ENCODE peak calls at places on chromosomes 11 and 22, in seven cellular contexts. Y is GM23338, A is PC-3, E is IMR-90, G is GM23248, N is A549, S is neuronal stem cell. J is an unnamed sample. For H3K4me1, the result is how much of the 10 kb centered on the place peaks cover.

GRCh38 chr11:125916683-125917337 is 12.5 kb downstream of the DDX25 start:
- DNase-seq in Y (no peak), A (peak), E (no peak), G (no peak), N (peak), S (no peak), J (no peak)

GRCh38 chr22:44187652-44188230 is 7.0 kb downstream of the PARVG start:
- DNase-seq in Y (no peak), A (no peak), E (no peak), G (no peak), N (no peak), S (no peak), J (no peak)

GRCh38 chr11:61052182-61052972 is 49.9 kb upstream of the CD5 start:
- DNase-seq in Y (no peak), A (no peak), E (no peak), G (no peak), N (no peak), S (no peak), J (no peak)

GRCh38 chr11:62120466-62120865 is 3.3 kb upstream of the INCENP start:
- DNase-seq in Y (no peak), A (no peak), E (no peak), G (no peak), N (no peak), S (no peak), J (no peak)

GRCh38 chr11:1236316-1237127 is 13.7 kb downstream of the MUC5B start:
- DNase-seq in Y (no peak), A (no peak), E (no peak), G (no peak), N (no peak), S (no peak), J (no peak)

GRCh38 chr22:24170189-24170588 is 11.1 kb upstream of the SUSD2 start:
- DNase-seq in Y (no peak), A (no peak), E (no peak), G (no peak), N (no peak), S (no peak), J (no peak)

GRCh38 chr11:62556102-62556871 is 9.7 kb upstream of the AHNAK start:
- DNase-seq in Y (peak), A (peak), E (peak), G (peak), N (peak), S (no peak), J (peak)

GRCh38 chr11:35787626-35788025 is 125.1 kb downstream of the TRIM44 start:
- DNase-seq in Y (no peak), A (no peak), E (no peak), G (no peak), N (no peak), S (no peak), J (peak)

GRCh38 chr11:44753965-44754645 is 27.3 kb downstream of the TSPAN18 start:
- DNase-seq in Y (peak), A (no peak), E (no peak), G (no peak), N (no peak), S (no peak), J (no peak)

GRCh38 chr11:34825315-34825669 is 90.9 kb downstream of the APIP start:
- DNase-seq in Y (no peak), A (peak), E (no peak), G (no peak), N (no peak), S (no peak), J (no peak)

GRCh38 chr11:42951266-42951665 is 360.5 kb upstream of the API5 start:
- DNase-seq in Y (no peak), A (peak), E (no peak), G (no peak), N (no peak), S (no peak), J (no peak)

GRCh38 chr11:5043385-5043784 is 2.9 kb upstream of the OR52J3 start:
- DNase-seq in Y (no peak), A (no peak), E (peak), G (peak), N (no peak), S (no peak), J (no peak)

GRCh38 chr22:31944700-31945477 is 554 bp downstream of the YWHAH start:
- DNase-seq in Y (peak), A (peak), E (no peak), G (peak), N (no peak), S (peak), J (no peak)

GRCh38 chr22:25395915-25396314 is 168.6 kb upstream of the GRK3 start:
- DNase-seq in Y (no peak), A (no peak), E (no peak), G (no peak), N (no peak), S (no peak), J (no peak)

GRCh38 chr22:23402275-23403151 is 177.6 kb downstream of the IGLL1 start:
- DNase-seq in Y (peak), A (peak), E (peak), G (peak), N (peak), S (peak), J (peak)

GRCh38 chr11:111499483-111499882 is 12.7 kb downstream of the BTG4 start:
- DNase-seq in Y (no peak), A (no peak), E (peak), G (peak), N (no peak), S (no peak), J (no peak)

GRCh38 chr11:12693075-12693473 is 18.9 kb downstream of the TEAD1 start:
- DNase-seq in Y (no peak), A (no peak), E (no peak), G (peak), N (peak), S (no peak), J (peak)

GRCh38 chr11:121067453-121067852 is 33.6 kb upstream of the TECTA start:
- DNase-seq in Y (no peak), A (peak), E (peak), G (no peak), N (peak), S (no peak), J (no peak)

GRCh38 chr22:44116331-44116730 is 64.4 kb upstream of the PARVG start:
- DNase-seq in Y (no peak), A (no peak), E (no peak), G (no peak), N (no peak), S (no peak), J (no peak)

GRCh38 chr22:27420817-27421361 is 380.7 kb downstream of the MN1 start:
- DNase-seq in Y (no peak), A (peak), E (peak), G (peak), N (no peak), S (no peak), J (peak)

GRCh38 chr11:73011126-73011817 is 130.8 kb downstream of the FCHSD2 start:
- DNase-seq in Y (peak), A (no peak), E (no peak), G (no peak), N (no peak), S (no peak), J (no peak)

GRCh38 chr11:73009972-73010371 is 132.1 kb downstream of the FCHSD2 start:
- DNase-seq in Y (no peak), A (no peak), E (no peak), G (no peak), N (no peak), S (no peak), J (no peak)

GRCh38 chr11:73017024-73017751 is 124.9 kb downstream of the FCHSD2 start:
- DNase-seq in Y (no peak), A (no peak), E (no peak), G (no peak), N (no peak), S (no peak), J (no peak)

GRCh38 chr11:73013021-73013420 is 129.1 kb downstream of the FCHSD2 start:
- DNase-seq in Y (no peak), A (no peak), E (no peak), G (no peak), N (no peak), S (no peak), J (no peak)

DNA sequence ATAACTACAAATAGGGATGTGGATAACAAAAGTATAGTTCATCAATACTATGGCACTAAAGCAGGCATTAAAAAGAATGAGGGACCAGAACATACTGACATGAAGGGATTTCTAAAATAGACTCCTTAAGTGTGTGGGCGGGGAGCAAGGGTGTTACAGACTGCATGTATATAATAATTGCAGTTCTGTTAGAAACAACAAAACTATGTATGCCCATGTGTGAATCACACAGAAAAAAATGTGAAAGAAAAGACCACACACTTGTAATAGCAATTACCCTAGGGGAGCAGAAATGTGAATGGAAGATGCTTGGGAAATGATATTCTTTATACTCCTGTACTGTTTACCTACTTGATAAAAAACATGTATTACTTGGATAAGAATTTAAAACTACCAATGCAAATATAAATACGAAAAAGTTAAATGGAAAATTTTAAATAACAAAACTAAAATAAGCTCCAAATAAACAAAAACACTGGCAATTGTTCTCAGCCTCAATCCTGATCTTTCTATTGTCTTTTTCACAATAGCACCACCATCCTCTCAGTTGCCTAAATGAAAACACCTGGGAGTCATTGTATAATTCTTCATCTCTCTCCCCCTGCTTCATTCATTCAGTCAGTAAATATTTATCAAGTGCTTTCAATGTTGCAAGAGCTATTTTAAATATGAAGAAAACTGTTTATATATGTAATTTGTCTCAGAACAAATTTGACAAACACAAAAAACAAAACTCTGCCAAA is 129.8 kb downstream of the FCHSD2 start:
- DNase-seq in Y (peak), A (no peak), E (peak), G (peak), N (no peak), S (no peak), J (peak)
- H3K4me2 ChIP-seq in Y (peak), A (no peak), E (no peak), G (peak), N (no peak), S (no peak), J (no peak)

GRCh38 chr11:119202554-119202953 is 3.6 kb upstream of the CBL start:
- DNase-seq in Y (no peak), A (no peak), E (no peak), G (no peak), N (no peak), S (no peak), J (no peak)
- H3K4me3 ChIP-seq in Y (no peak), A (no peak), E (no peak), G (no peak), N (no peak), S (no peak), J (no peak)

GRCh38 chr11:8867856-8868705 is 42.9 kb upstream of the AKIP1 start:
- DNase-seq in Y (no peak), A (no peak), E (peak), G (peak), N (no peak), S (no peak), J (peak)

GRCh38 chr11:8863838-8864237 is 47.2 kb upstream of the AKIP1 start:
- DNase-seq in Y (no peak), A (peak), E (peak), G (peak), N (no peak), S (no peak), J (peak)

GRCh38 chr11:8870461-8871282 is 40.3 kb upstream of the AKIP1 start:
- DNase-seq in Y (peak), A (peak), E (peak), G (peak), N (peak), S (peak), J (peak)

GRCh38 chr11:8865304-8865703 is 45.7 kb upstream of the AKIP1 start:
- DNase-seq in Y (no peak), A (no peak), E (no peak), G (no peak), N (no peak), S (no peak), J (no peak)

GRCh38 chr11:8867035-8867434 is 44.0 kb upstream of the AKIP1 start:
- DNase-seq in Y (no peak), A (no peak), E (peak), G (peak), N (no peak), S (no peak), J (peak)
- H3K4me1 ChIP-seq in Y (under half), A (under half), E (under half), G (half or more), N (under half), S (under half), J (under half)

GRCh38 chr22:40023226-40023925 is 28.6 kb downstream of the FAM83F start:
- DNase-seq in Y (no peak), A (no peak), E (no peak), G (no peak), N (no peak), S (no peak), J (no peak)

GRCh38 chr22:40019681-40020080 is 24.9 kb downstream of the FAM83F start:
- DNase-seq in Y (no peak), A (no peak), E (no peak), G (no peak), N (no peak), S (no peak), J (no peak)

GRCh38 chr22:40020956-40021355 is 26.2 kb downstream of the FAM83F start:
- DNase-seq in Y (no peak), A (no peak), E (no peak), G (no peak), N (no peak), S (no peak), J (no peak)

GRCh38 chr22:40022536-40023225 is 27.9 kb downstream of the FAM83F start:
- DNase-seq in Y (no peak), A (no peak), E (no peak), G (peak), N (no peak), S (no peak), J (no peak)

GRCh38 chr22:40021401-40022000 is 26.7 kb downstream of the FAM83F start:
- DNase-seq in Y (no peak), A (no peak), E (no peak), G (no peak), N (no peak), S (no peak), J (no peak)
- H3K4me2 ChIP-seq in Y (no peak), A (no peak), E (no peak), G (no peak), N (no peak), S (no peak), J (no peak)

GRCh38 chr11:93536346-93536871 is 6.8 kb downstream of the SMCO4 start:
- DNase-seq in Y (no peak), A (no peak), E (no peak), G (no peak), N (no peak), S (no peak), J (no peak)
- H3K4me3 ChIP-seq in Y (no peak), A (no peak), E (no peak), G (no peak), N (no peak), S (no peak), J (no peak)

DNA sequence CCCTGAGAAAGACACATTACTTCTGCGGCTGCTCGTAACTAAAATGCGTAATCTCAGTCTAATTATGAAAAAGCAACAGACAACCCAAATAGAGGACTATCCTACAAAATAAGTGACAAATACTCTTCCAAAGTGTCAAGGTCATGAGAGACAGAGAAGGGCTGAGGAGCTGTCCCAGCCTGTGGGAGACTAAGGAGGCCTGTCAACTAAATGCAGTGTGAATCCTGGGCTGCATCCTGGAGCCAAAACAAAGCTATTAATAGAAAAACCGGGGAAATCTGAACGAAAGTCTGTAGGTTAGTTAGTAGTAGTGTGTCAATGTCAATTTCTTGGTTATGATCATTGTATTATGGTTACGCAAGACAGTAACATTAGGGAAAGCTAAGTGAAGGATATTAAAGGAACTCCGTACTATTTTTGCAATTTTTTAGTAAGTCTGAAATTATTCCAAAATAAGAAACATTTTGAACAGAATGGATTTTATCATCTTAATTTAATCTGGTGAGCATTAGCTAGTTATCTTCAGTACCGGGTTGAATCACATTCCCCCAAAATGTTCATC is 39.8 kb upstream of the SLC35C1 start:
- DNase-seq in Y (no peak), A (no peak), E (no peak), G (no peak), N (no peak), S (no peak), J (no peak)
- H3K4me1 ChIP-seq in Y (under half), A (under half), E (under half), G (under half), N (under half), S (under half), J (under half)

GRCh38 chr11:56923116-56923515 is 65.6 kb upstream of the OR5AK2 start:
- DNase-seq in Y (no peak), A (no peak), E (no peak), G (no peak), N (no peak), S (no peak), J (no peak)
- H3K4me2 ChIP-seq in Y (no peak), A (no peak), E (no peak), G (no peak), N (no peak), S (no peak), J (no peak)

DNA sequence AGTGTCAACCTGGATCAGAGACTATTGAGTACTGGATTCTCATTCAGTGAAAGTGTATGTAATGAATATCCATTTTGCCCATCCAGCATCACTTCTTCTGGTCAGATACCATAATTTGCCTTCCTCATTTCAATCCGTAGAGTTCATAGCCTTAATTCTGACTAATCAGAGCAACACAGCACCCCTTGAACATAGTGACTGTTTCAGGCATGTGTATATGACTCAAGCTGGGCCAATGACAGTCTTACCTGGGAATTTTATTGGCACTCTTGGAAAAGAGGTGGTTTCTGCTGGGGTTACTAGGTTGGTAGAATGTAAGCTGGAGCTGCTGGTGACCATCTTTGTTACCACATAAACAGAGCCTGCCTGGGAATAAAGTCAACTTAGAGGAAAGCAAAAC is 32.5 kb upstream of the IPO7 start:
- DNase-seq in Y (no peak), A (peak), E (peak), G (peak), N (no peak), S (no peak), J (no peak)
- H3K4me3 ChIP-seq in Y (no peak), A (no peak), E (no peak), G (no peak), N (no peak), S (no peak), J (no peak)

DNA sequence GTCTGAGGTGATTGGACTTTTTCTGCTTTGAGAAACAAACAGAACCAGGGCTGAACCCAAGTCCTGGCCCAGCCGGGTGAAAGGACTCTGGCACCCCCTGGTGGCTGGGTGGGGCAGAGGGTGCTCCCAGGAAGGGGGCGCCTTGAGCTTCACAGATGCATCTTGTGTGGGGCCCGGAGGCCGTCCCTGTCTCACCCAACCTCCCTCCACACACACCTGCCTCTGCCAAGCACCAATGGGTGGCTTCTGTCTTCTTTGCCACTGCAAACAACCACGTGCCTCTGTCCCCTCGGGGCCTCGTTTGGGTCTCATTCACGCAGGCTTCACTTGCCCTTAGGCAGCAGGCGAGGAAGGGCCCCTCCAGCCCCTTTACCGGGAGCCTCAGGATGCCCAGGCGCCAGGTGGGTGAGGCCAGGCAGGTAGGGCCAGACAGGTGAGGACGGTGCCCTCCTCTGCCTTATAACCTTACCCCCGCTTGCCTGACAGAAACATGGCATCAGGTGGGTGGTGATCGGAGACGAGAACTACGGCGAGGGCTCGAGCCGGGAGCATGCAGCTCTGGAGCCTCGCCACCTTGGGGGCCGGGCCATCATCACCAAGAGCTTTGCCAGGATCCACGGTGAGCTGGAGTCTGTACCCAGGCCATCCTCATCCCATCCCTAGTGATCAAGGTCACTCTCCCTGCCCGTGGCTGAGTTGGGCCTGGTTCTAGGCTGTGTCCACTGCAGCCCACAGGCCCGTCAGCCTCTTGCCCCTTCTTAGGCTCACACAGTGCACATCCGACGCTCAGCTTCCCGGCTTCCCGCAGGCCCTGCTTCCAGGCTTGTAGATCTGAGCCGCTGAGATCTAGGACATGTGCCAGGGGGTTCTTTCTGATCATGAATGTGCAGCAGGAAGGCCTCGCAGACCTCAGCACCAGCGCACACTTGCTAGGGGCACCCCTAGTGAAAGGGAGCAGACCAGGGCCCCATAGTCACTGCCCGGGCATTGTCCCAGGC is 17.2 kb downstream of the POLR3H start:
- DNase-seq in Y (peak), A (peak), E (peak), G (peak), N (peak), S (no peak), J (no peak)
- H3K4me1 ChIP-seq in Y (under half), A (under half), E (under half), G (under half), N (under half), S (under half), J (under half)

DNA sequence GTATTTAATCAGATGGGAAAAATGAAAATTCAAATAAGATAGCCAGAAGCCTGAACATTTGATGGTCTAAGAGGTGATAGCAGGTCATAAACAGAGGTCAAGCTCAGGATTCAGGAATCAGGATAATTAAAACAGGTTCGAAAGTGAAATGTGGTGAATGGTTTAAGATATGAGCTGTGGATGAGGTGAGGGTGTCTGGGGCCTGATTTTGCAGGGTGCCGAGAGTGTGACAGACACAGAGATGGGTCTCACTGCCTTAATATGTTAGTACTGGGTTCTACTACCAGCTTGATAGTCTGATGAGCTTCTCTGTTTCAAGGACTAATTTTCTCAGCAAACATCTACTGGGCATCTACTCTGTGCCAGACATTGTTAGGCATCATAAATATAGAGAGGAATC is 19.9 kb upstream of the EMSY start:
- DNase-seq in Y (no peak), A (no peak), E (no peak), G (no peak), N (no peak), S (no peak), J (no peak)
- H3K4me2 ChIP-seq in Y (no peak), A (no peak), E (no peak), G (no peak), N (no peak), S (no peak), J (no peak)

J was measured in fibroblast of lung.